ENCODE peak calls at places on chromosomes 7 and 10, in eight cellular contexts. A is testis, G is tibial nerve, L is foreskin fibroblast, V is tibial artery, D is SJSA1, E is A549, M is BE2C. F is an unnamed sample.

GRCh38 chr7:74320645-74321178 is 31.5 kb downstream of the CLIP2 start:
- DNase-seq in M (no peak), D (no peak), E (no peak), L (no peak), A (no peak), G (no peak), V (no peak), F (no peak)

GRCh38 chr7:93717217-93717900 is 142.8 kb upstream of the CALCR start:
- DNase-seq in V (no peak), G (no peak), L (peak), D (no peak), M (no peak), E (no peak), A (no peak), F (no peak)

GRCh38 chr10:93431361-93431760 is 50.8 kb downstream of the MYOF start:
- DNase-seq in G (no peak), L (no peak), E (no peak), M (no peak), A (no peak), D (no peak), V (peak), F (no peak)

GRCh38 chr7:39458346-39458745 is 107.9 kb upstream of the YAE1 start:
- DNase-seq in L (peak), M (peak), G (no peak), D (no peak), V (no peak), A (peak), E (no peak), F (no peak)

GRCh38 chr10:9900765-9901164 is 1116.9 kb upstream of the CELF2 start:
- DNase-seq in D (no peak), L (no peak), G (no peak), M (no peak), E (no peak), V (no peak), A (no peak), F (no peak)

GRCh38 chr10:58557714-58558113 is 45.0 kb downstream of the BICC1 start:
- DNase-seq in G (no peak), L (no peak), A (no peak), D (no peak), M (no peak), E (no peak), V (no peak), F (no peak)

GRCh38 chr10:97685395-97685958 is 1.6 kb downstream of the AVPI1 start:
- DNase-seq in A (peak), M (peak), V (no peak), D (no peak), L (peak), G (no peak), E (peak), F (no peak)

GRCh38 chr7:28068811-28069216 is 111.8 kb downstream of the JAZF1 start:
- DNase-seq in M (peak), G (no peak), E (peak), A (no peak), V (no peak), D (no peak), L (peak), F (no peak)

GRCh38 chr7:2082357-2083038 is 150.2 kb downstream of the MAD1L1 start:
- DNase-seq in V (no peak), D (no peak), G (no peak), E (no peak), M (peak), A (peak), L (peak), F (no peak)

GRCh38 chr7:24825931-24826661 is 68.8 kb upstream of the GSDME start:
- DNase-seq in V (no peak), A (no peak), M (no peak), E (peak), G (no peak), L (peak), D (peak), F (no peak)

GRCh38 chr7:131094685-131095084 is 233.0 kb upstream of the MKLN1 start:
- DNase-seq in L (no peak), D (no peak), E (no peak), G (no peak), A (no peak), V (no peak), M (no peak), F (no peak)

GRCh38 chr7:41695661-41696322 is 7.1 kb downstream of the INHBA start:
- DNase-seq in L (no peak), M (no peak), V (no peak), G (no peak), D (no peak), E (peak), A (no peak), F (no peak)
- H3K4me3 ChIP-seq in L (peak), M (peak), V (peak), G (peak), D (peak), E (no peak), A (peak), F (no peak)

DNA sequence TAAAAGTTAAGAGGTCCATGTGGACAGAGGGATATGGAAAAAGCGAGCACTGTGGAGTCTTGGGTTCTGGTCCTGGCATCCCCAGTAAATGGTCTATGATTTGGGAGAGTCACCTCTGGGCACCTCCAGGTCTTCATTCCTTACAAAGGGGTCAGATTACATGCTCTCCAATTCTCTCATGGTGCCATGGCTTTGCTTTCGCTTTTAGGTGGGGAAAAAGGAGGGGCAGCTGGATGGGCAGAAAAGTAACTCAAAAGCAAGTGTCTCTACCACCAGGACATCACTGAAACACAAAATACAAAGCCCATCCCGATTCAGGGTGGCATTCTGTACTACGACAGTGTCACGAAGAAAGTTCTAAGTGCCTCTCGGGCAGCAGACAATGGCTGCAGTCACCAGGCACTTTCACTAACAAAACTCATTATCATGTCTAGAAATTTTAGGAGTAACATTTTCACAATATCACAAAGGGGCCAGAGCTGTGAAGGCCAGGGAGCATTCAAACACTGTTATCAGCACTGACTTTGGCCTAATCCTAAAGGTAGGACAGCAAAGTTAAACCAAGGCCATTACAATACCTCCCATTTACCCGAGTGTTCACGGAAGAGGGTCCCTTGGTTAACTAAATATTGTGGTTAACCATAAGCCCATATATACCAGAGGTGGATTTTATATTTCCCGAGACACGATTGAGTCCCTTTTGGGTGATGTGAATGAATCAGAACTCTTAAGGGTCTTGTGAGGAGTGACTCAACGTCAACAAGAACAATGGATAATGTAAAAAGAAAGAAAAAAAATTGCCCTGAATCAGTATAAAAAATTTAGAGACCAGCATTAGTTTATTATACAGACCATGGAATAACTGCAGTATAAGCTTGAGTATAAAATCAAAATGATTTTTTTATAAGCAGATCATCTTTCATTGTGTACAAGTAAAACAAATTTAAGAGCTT is 2.5 kb downstream of the PSAP start:
- DNase-seq in E (no peak), L (no peak), G (no peak), M (no peak), A (no peak), V (no peak), D (no peak), F (peak)
- H3K4me3 ChIP-seq in E (peak), L (peak), G (peak), M (peak), A (no peak), V (no peak), D (no peak), F (peak)

GRCh38 chr7:148912758-148913541 is 28.9 kb upstream of the EZH2 start:
- DNase-seq in G (no peak), V (no peak), L (peak), M (no peak), E (no peak), A (no peak), D (no peak), F (peak)
- H3K4me3 ChIP-seq in G (no peak), V (no peak), L (no peak), M (no peak), E (no peak), A (no peak), D (no peak), F (no peak)

DNA sequence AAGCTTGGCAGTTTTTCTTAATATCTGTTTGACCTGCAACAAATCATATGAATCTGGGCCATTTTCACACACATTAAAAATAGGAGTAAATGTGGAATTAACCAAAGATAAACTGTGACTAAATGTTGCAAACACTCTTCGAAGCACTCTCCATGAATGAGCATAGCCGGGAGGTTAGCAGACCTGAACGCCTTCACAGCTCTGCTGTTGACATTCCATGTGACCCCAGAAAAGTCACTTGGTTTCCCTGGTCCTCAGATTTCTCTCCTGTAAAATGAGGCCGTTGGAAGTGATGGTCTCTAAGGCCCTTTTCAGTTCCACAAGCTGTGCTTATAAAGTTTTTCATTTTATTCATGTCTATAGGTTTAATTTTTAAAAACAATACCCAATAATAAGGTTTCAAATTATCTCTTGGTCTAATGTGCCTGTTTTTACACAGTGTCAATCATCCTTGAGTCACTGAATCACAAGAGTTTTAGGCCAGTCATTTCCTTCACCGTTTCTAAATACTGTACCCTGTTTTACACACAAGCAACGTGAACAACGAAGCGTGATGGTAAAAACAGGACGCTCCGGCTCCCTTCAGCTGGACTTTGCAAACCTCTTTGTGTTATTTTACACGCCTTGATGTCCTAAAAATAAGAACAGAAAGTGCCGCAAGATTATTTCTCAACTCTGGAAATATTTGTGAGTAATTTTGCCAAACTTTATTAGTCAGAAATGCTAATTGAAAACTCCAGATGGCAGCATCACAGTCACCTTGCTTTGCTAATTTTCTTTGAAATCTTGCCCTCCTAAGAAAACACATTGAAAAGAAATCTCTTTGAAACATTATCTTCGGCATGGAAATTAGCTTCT is 38.6 kb upstream of the MET start:
- DNase-seq in M (no peak), G (no peak), V (no peak), L (peak), E (no peak), D (no peak), A (peak), F (no peak)
- H3K4me3 ChIP-seq in M (no peak), G (no peak), V (no peak), L (peak), E (no peak), D (no peak), A (no peak), F (no peak)

DNA sequence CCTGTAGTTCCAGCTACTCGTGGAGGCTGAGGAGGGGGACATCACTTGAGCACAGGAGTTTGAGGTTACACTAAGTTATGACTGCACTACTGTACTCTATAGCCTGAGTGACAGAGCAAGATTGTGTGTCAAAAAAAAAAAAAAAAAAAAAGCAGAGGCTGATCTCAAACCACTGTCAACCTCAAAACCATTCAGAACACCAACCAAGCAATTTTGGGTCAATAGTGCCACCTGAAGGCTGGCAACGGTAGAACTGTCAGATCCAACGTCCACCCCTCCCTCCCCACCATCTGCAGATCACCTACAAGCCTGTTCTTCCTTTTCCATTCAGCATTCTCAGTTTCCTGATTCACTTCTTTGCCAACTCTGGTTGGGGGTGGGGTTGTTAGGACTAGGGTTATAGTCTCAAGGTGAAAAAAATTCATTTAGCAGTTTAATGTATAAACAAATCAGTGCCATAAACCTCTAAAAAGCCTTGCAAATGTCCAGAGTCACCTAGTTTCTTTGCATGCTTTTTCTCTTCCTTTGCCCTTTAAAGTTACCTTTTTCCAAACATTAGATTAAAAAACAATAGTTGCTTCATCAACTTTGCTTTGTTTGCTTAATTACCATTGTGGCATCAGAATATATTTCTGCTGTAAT is 2.6 kb downstream of the MRPS33 start:
- DNase-seq in D (peak), A (peak), G (no peak), L (peak), E (peak), M (peak), V (no peak), F (peak)
- H3K4me3 ChIP-seq in D (no peak), A (no peak), G (no peak), L (no peak), E (no peak), M (no peak), V (no peak), F (no peak)

DNA sequence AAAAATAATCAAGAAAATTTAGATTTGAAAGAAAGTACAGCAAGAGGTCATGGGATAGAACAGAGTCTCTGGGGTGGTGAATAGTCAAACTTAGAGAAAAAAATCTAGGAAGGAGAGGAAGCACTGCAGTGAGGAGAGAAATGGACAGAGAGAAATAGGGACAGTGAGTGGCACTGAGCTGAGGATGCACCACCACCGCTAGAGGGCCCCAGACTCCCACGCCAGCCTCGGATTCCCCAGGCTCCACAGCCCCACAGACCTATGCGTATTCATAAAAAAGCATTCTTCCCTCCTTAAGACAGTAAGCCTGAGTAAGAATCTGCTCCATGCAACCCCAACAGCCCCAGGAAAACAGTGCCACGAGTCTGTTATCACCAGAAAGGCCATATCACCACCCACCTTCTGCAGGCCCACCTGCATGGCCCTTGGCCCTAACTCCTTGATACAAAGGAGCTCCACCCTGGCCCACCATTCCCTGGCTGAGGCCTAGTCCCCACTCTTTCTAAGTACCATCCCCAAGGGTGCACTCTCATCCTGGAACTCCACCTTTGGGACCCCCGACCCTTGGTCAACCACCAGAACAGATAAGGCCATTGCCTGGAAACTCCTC is 91.0 kb downstream of the ALOX5 start:
- DNase-seq in M (peak), A (peak), G (peak), D (peak), E (peak), L (peak), V (peak), F (peak)
- H3K4me3 ChIP-seq in M (no peak), A (no peak), G (no peak), D (no peak), E (no peak), L (no peak), V (no peak), F (no peak)

GRCh38 chr10:111108441-111108840 is 31.6 kb downstream of the ADRA2A start:
- DNase-seq in E (no peak), M (no peak), D (no peak), L (no peak), G (no peak), A (no peak), V (peak), F (no peak)

GRCh38 chr10:111106081-111106480 is 29.3 kb downstream of the ADRA2A start:
- DNase-seq in E (no peak), A (no peak), D (no peak), V (peak), L (no peak), G (no peak), M (no peak), F (no peak)

GRCh38 chr10:111104811-111105210 is 28.0 kb downstream of the ADRA2A start:
- DNase-seq in A (no peak), G (no peak), E (no peak), D (no peak), L (no peak), M (no peak), V (no peak), F (no peak)

GRCh38 chr10:111107846-111108245 is 31.0 kb downstream of the ADRA2A start:
- DNase-seq in M (no peak), E (no peak), L (no peak), G (no peak), D (no peak), V (peak), A (no peak), F (no peak)

DNA sequence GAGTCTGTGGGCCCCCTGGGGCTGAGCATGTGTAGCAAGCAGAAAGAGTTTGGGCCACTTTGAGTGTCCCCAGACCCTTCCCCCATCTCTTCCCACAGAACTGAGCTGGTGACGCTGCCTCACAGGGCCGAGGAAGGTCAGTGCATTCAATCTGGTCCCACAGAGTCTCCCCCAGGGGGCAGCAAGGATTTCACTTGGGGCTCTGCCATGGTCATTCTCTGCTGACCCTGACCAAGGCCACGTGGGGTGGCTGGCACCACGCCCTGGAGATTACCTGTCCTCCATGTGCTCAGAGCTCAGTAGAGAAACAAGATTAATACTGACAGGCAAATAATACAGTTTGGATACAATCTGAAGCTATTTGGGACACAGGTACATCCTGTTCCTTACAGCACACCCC is 30.2 kb downstream of the ADRA2A start:
- DNase-seq in L (no peak), M (no peak), G (no peak), E (no peak), A (no peak), D (no peak), V (peak), F (no peak)
- H3K4me3 ChIP-seq in L (no peak), M (no peak), G (no peak), E (no peak), A (no peak), D (no peak), V (no peak), F (no peak)

GRCh38 chr7:90599038-90599437 is 2.9 kb downstream of the CDK14 start:
- DNase-seq in M (no peak), V (no peak), L (no peak), G (no peak), E (no peak), A (no peak), D (no peak), F (no peak)
- H3K4me3 ChIP-seq in M (no peak), V (no peak), L (no peak), G (no peak), E (no peak), A (no peak), D (no peak), F (no peak)